ENCODE peak calls at places on chromosomes 5 and 9, in five cellular contexts. G is sciatic nerve, B is natural killer cell, Z is choroid plexus epithelial cell, W is BJ. O is an unnamed sample.

GRCh38 chr9:13142776-13143175 is 136.7 kb downstream of the MPDZ start:
- DNase-seq in G (no peak), B (no peak), Z (no peak), W (no peak), O (no peak)

GRCh38 chr9:108543251-108543768 is 312.5 kb downstream of the ACTL7B start:
- DNase-seq in G (no peak), B (no peak), Z (no peak), W (peak; percentile 13), O (no peak)

GRCh38 chr9:95820076-95820475 is 55.4 kb upstream of the ERCC6L2 start:
- DNase-seq in G (no peak), B (no peak), Z (no peak), W (peak; percentile 19), O (no peak)

GRCh38 chr9:105357937-105358336 is 89.9 kb upstream of the FSD1L start:
- DNase-seq in G (no peak), B (no peak), Z (no peak), W (no peak), O (no peak)

GRCh38 chr5:160271396-160271795 is 41.0 kb downstream of the CCNJL start:
- DNase-seq in G (no peak), B (peak; percentile 31), Z (no peak), W (no peak), O (no peak)

GRCh38 chr9:132166599-132166998 is 4.7 kb downstream of the NTNG2 start:
- DNase-seq in G (no peak), B (no peak), Z (peak; percentile 31), W (no peak), O (no peak)

GRCh38 chr9:137642892-137643291 is 24.1 kb downstream of the EHMT1 start:
- DNase-seq in G (peak; percentile 23), B (no peak), Z (no peak), W (no peak), O (peak; percentile 6)

GRCh38 chr9:128845186-128845931 is 15.8 kb upstream of the SPOUT1 start:
- DNase-seq in G (no peak), B (no peak), Z (peak; percentile 28), W (no peak), O (no peak)

O was measured in upper lobe of right lung.